ENCODE peak calls at places on chromosomes 11 and 22, in four cellular contexts. One of them, this sample, is unnamed.

GRCh38 chr22:39808087-39808486 is 85.5 kb downstream of the ENTHD1 start:
- DNase-seq in HEK293T: peak; percentile 57
- DNase-seq in WTC11: peak; percentile 78
- DNase-seq in HepG2: peak; percentile 30
- DNase-seq in this sample: peak; percentile 22

GRCh38 chr22:28299760-28300159 is 379.9 kb downstream of the TTC28 start:
- DNase-seq in HepG2: no peak
- DNase-seq in HEK293T: no peak
- DNase-seq in WTC11: no peak
- DNase-seq in this sample: no peak

GRCh38 chr11:131504199-131504949 is 134.0 kb downstream of the NTM start:
- DNase-seq in HEK293T: no peak
- DNase-seq in WTC11: peak; percentile 78
- DNase-seq in HepG2: no peak
- DNase-seq in this sample: no peak

GRCh38 chr11:116073854-116074837 is 569.9 kb upstream of the CADM1 start:
- DNase-seq in HepG2: no peak
- DNase-seq in HEK293T: no peak
- DNase-seq in WTC11: no peak
- DNase-seq in this sample: no peak

GRCh38 chr11:127002669-127003259 is 2.2 kb upstream of the KIRREL3 start:
- DNase-seq in HEK293T: no peak
- DNase-seq in HepG2: no peak
- DNase-seq in WTC11: no peak
- DNase-seq in this sample: no peak

GRCh38 chr11:125433454-125434121 is 62.5 kb downstream of the FEZ1 start:
- DNase-seq in HEK293T: peak; percentile 72
- DNase-seq in WTC11: peak; percentile 77
- DNase-seq in HepG2: peak; percentile 15
- DNase-seq in this sample: peak; percentile 84

GRCh38 chr11:2776351-2777061 is 76.7 kb upstream of the KCNQ1OT1 start:
- DNase-seq in WTC11: peak; percentile 7
- DNase-seq in HEK293T: no peak
- DNase-seq in HepG2: no peak
- DNase-seq in this sample: no peak

GRCh38 chr11:114280696-114281095 is 15.5 kb upstream of the NNMT start:
- DNase-seq in HepG2: peak; percentile 46
- DNase-seq in WTC11: peak; percentile 77
- DNase-seq in HEK293T: peak; percentile 80
- DNase-seq in this sample: peak; percentile 80

GRCh38 chr11:46348986-46349401 is 1.7 kb downstream of the DGKZ start:
- DNase-seq in WTC11: no peak
- DNase-seq in HEK293T: no peak
- DNase-seq in HepG2: no peak
- DNase-seq in this sample: no peak

GRCh38 chr11:115965754-115966504 is 461.7 kb upstream of the CADM1 start:
- DNase-seq in WTC11: no peak
- DNase-seq in HepG2: no peak
- DNase-seq in HEK293T: no peak
- DNase-seq in this sample: no peak

GRCh38 chr11:45652781-45653180 is 12.6 kb downstream of the CHST1 start:
- DNase-seq in HepG2: no peak
- DNase-seq in WTC11: no peak
- DNase-seq in HEK293T: no peak
- DNase-seq in this sample: no peak

GRCh38 chr11:88338223-88338661 is 706 bp upstream of the CTSC start:
- DNase-seq in HepG2: peak; percentile 77
- DNase-seq in WTC11: no peak
- DNase-seq in HEK293T: peak; percentile 21
- DNase-seq in this sample: peak; percentile 31
- TF ChIP-seq ELF4 in HepG2: no peak
- TF ChIP-seq ELF4 in WTC11: no peak
- TF ChIP-seq ELF4 in HEK293T: no peak
- TF ChIP-seq ELF4 in this sample: no peak

GRCh38 chr11:61645179-61645868 is 34.9 kb upstream of the DAGLA start:
- DNase-seq in WTC11: no peak
- DNase-seq in HepG2: no peak
- DNase-seq in HEK293T: no peak
- DNase-seq in this sample: no peak
- TF ChIP-seq ELF4 in WTC11: no peak
- TF ChIP-seq ELF4 in HepG2: no peak
- TF ChIP-seq ELF4 in HEK293T: no peak
- TF ChIP-seq ELF4 in this sample: no peak

GRCh38 chr22:44711701-44712100 is 9.7 kb downstream of the PRR5 start:
- DNase-seq in WTC11: no peak
- DNase-seq in HEK293T: no peak
- DNase-seq in HepG2: no peak
- DNase-seq in this sample: no peak

GRCh38 chr22:44711236-44711560 is 9.2 kb downstream of the PRR5 start:
- DNase-seq in HEK293T: no peak
- DNase-seq in HepG2: no peak
- DNase-seq in WTC11: no peak
- DNase-seq in this sample: no peak

GRCh38 chr22:44709881-44710400 is 7.9 kb downstream of the PRR5 start:
- DNase-seq in HEK293T: no peak
- DNase-seq in WTC11: no peak
- DNase-seq in HepG2: no peak
- DNase-seq in this sample: peak; percentile 49

GRCh38 chr22:44712156-44712555 is 10.2 kb downstream of the PRR5 start:
- DNase-seq in HepG2: no peak
- DNase-seq in HEK293T: no peak
- DNase-seq in WTC11: no peak
- DNase-seq in this sample: no peak

DNA sequence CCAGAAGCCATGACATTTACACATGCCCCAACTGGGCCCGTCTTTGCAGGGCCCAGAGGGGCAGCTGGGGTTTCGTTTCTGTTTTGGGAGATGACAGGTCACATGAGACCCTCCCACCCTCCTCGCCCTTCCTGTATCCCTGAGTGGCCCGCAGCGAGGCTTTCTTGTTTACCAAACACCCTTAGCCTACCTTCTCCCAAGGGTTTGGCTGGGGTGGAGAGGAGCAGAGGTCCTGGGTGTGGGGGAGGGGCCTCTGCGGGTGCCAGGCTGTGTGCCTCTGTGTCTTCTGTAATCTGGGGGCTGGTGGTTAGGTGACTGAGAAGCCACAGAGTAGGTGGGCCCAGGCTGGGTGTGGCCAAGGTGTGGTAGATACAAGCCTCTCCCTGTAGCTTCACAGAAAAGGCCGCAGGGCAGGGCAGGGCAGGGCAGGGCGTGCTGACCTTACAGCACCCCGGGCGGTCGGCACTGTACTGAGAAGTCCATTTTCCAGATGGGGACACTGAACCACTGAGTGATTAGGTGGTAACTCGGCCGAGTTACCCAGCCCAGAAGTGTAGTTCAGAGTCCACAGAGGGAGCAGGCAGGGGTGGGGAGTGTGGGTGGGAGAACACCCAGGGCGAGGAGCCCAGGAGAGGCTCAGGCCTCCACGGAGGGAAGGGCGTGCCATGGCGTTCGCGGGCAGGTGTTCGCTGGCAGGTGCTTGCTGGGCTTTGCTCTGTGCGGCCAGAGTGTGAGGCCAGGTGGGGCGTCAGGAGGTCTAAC is 8.7 kb downstream of the PRR5 start:
- DNase-seq in HepG2: no peak
- DNase-seq in WTC11: no peak
- DNase-seq in HEK293T: no peak
- DNase-seq in this sample: peak; percentile 22
- TF ChIP-seq ELF4 in HepG2: no peak
- TF ChIP-seq ELF4 in WTC11: no peak
- TF ChIP-seq ELF4 in HEK293T: no peak
- TF ChIP-seq ELF4 in this sample: no peak

DNA sequence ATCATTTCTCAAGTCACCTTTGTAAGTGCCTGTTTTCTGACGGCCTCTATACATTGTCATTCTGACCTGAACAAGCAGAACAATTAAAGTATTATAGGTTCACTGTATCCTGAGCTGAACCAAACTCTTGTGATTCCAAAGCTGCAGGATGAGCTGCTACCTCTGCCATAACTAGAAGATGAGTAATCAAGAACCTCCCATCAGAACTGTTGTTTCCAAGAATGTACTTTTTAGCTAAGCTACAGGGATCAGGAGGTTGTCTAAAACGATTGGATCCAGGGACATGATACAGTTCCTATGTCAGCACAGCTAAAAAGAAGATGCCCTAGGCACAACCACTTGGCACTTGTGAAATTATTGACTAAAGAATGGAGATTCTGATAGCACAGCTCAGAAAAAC is 288.3 kb upstream of the CCDC90B start:
- DNase-seq in HEK293T: no peak
- DNase-seq in WTC11: no peak
- DNase-seq in HepG2: no peak
- DNase-seq in this sample: no peak
- TF ChIP-seq ELF4 in HEK293T: no peak
- TF ChIP-seq ELF4 in WTC11: no peak
- TF ChIP-seq ELF4 in HepG2: no peak
- TF ChIP-seq ELF4 in this sample: no peak

DNA sequence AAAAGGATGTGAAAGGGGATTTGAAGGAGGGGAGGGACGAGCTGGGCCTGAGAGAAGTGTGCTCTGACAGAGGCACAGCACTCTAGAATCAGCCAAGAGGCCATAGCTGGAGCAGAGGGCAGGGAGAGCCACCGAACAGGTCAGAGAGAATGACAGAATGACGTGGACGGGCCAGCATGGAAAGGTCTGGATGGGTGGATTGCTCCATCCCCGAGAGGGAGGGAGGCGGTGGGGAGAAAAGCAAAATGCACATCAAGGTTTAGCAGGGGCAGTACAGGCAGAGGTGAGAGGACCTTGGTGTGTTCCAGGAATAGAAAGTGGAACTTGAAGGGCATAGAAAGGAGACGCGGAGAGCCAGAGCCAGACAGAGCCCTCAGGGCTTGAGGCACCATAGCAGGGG is 6.9 kb downstream of the PMM1 start:
- DNase-seq in WTC11: no peak
- DNase-seq in HEK293T: no peak
- DNase-seq in HepG2: no peak
- DNase-seq in this sample: no peak
- TF ChIP-seq ELF4 in WTC11: no peak
- TF ChIP-seq ELF4 in HEK293T: no peak
- TF ChIP-seq ELF4 in HepG2: no peak
- TF ChIP-seq ELF4 in this sample: no peak

GRCh38 chr11:118301600-118302195 is 2.8 kb upstream of the CD3E start:
- DNase-seq in HEK293T: no peak
- DNase-seq in WTC11: no peak
- DNase-seq in HepG2: no peak
- DNase-seq in this sample: no peak
- TF ChIP-seq ELF4 in HEK293T: no peak
- TF ChIP-seq ELF4 in WTC11: no peak
- TF ChIP-seq ELF4 in HepG2: no peak
- TF ChIP-seq ELF4 in this sample: no peak

DNA sequence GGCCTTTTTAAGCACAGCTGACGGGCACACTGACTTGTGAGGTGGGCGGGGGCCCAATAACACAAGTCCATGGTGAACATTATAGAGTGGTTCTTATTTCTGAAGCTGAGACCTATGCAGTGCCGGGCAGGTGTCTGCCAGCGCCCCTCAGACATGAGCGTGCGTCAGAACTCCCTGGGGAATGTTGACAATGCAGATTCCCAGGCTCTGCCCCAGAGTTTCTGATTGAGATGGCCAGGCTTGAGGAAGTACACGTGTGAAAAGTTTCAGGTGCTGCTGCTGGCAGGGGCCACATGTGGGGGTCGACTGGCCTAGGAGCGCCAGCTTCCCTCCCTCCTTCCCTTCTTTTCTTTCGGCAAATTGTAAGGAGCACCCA is 46.2 kb downstream of the TPCN2 start:
- DNase-seq in HEK293T: no peak
- DNase-seq in WTC11: no peak
- DNase-seq in HepG2: no peak
- DNase-seq in this sample: no peak
- TF ChIP-seq ELF4 in HEK293T: no peak
- TF ChIP-seq ELF4 in WTC11: no peak
- TF ChIP-seq ELF4 in HepG2: no peak
- TF ChIP-seq ELF4 in this sample: no peak

GRCh38 chr11:16815047-16815767 is 76.8 kb downstream of the C11orf58 start:
- DNase-seq in WTC11: no peak
- DNase-seq in HEK293T: no peak
- DNase-seq in HepG2: no peak
- DNase-seq in this sample: no peak
- TF ChIP-seq ELF4 in WTC11: no peak
- TF ChIP-seq ELF4 in HEK293T: no peak
- TF ChIP-seq ELF4 in HepG2: no peak
- TF ChIP-seq ELF4 in this sample: no peak

GRCh38 chr22:20057596-20058268 is 22.3 kb upstream of the DGCR8 start:
- DNase-seq in HEK293T: no peak
- DNase-seq in WTC11: no peak
- DNase-seq in HepG2: no peak
- DNase-seq in this sample: no peak
- TF ChIP-seq ELF4 in HEK293T: no peak
- TF ChIP-seq ELF4 in WTC11: no peak
- TF ChIP-seq ELF4 in HepG2: no peak
- TF ChIP-seq ELF4 in this sample: no peak

This sample was measured in K562.